ENCODE peak calls at places on chromosomes 3 and 15, in four cellular contexts. A is HepG2, N is HCT116, B is K562. C is an unnamed sample.

GRCh38 chr3:185561374-185561943 is 9.1 kb upstream of the LIPH start:
- DNase-seq in A (no peak), N (no peak), B (no peak), C (no peak)

GRCh38 chr15:29698030-29698701 is 124.1 kb downstream of the TJP1 start:
- DNase-seq in A (peak; percentile 61), N (peak; percentile 68), B (no peak), C (peak; percentile 75)

GRCh38 chr15:73319460-73320245 is 49.1 kb downstream of the HCN4 start:
- DNase-seq in A (no peak), N (no peak), B (no peak), C (no peak)

GRCh38 chr3:13473020-13473419 is 7.1 kb upstream of the HDAC11 start:
- DNase-seq in A (no peak), N (no peak), B (no peak), C (no peak)

GRCh38 chr3:112546216-112546759 is 15.5 kb downstream of the ATG3 start:
- DNase-seq in A (no peak), N (no peak), B (no peak), C (no peak)

GRCh38 chr15:63331456-63331855 is 50.2 kb downstream of the CA12 start:
- DNase-seq in A (no peak), N (no peak), B (no peak), C (no peak)

GRCh38 chr3:183098538-183099025 is 714 bp downstream of the MCCC1 start:
- DNase-seq in A (no peak), N (no peak), B (no peak), C (no peak)

GRCh38 chr3:32276279-32276841 is 37.9 kb downstream of the CMTM8 start:
- DNase-seq in A (peak; percentile 67), N (no peak), B (no peak), C (no peak)

GRCh38 chr3:183584246-183584913 is 28.9 kb upstream of the KLHL6 start:
- DNase-seq in A (no peak), N (no peak), B (no peak), C (no peak)

GRCh38 chr3:127304121-127304744 is 16.4 kb upstream of the PRR20G start:
- DNase-seq in A (peak; percentile 69), N (peak; percentile 92), B (peak; percentile 20), C (no peak)

GRCh38 chr3:18237251-18238005 is 187.7 kb downstream of the SATB1 start:
- DNase-seq in A (no peak), N (peak; percentile 13), B (no peak), C (no peak)

GRCh38 chr3:46218310-46218709 is 10.2 kb upstream of the CCR1 start:
- DNase-seq in A (no peak), N (no peak), B (no peak), C (no peak)

GRCh38 chr3:46221936-46222335 is 13.8 kb upstream of the CCR1 start:
- DNase-seq in A (no peak), N (no peak), B (no peak), C (no peak)

GRCh38 chr3:46228259-46229222 is 13.7 kb upstream of the CCR3 start:
- DNase-seq in A (no peak), N (no peak), B (no peak), C (no peak)

GRCh38 chr3:46221368-46221767 is 13.3 kb upstream of the CCR1 start:
- DNase-seq in A (no peak), N (no peak), B (no peak), C (no peak)

DNA sequence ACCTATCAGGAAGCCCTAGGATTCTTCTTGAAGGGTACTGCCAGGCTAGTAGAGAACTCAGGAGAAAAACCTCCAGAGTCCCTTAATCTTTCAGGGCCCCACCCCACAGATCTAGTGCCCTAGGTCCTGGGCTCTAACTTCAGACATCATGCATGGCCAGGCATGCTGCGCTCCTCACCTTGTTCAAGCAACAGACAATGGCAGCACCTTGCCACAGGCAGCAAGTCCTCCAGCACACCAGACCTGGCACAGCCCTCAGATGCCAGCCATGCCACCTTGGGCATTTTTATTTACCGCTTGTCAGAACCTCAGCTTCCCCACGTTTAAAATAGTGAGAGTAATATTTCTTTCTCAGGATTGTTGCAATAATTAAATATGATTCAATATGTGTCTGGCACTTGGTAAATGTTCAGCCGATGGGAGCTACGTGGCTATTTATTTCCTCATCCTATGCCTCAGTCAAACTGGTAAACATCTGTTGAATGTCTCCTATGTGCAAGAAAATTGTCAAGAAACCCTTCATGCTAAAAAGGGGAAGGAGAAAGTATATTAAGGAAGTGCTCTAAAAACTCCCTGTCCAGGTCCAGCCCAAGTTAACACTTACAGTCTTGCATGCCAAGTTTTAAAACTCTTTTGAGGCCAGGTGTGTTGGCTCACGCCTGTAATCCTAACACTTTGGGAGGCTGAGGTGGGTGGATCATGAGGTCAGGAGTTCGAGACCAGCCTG is 14.5 kb upstream of the CCR1 start:
- DNase-seq in A (no peak), N (no peak), B (no peak), C (no peak)
- TF ChIP-seq SIN3A in A (no peak), N (no peak), B (no peak), C (no peak)

DNA sequence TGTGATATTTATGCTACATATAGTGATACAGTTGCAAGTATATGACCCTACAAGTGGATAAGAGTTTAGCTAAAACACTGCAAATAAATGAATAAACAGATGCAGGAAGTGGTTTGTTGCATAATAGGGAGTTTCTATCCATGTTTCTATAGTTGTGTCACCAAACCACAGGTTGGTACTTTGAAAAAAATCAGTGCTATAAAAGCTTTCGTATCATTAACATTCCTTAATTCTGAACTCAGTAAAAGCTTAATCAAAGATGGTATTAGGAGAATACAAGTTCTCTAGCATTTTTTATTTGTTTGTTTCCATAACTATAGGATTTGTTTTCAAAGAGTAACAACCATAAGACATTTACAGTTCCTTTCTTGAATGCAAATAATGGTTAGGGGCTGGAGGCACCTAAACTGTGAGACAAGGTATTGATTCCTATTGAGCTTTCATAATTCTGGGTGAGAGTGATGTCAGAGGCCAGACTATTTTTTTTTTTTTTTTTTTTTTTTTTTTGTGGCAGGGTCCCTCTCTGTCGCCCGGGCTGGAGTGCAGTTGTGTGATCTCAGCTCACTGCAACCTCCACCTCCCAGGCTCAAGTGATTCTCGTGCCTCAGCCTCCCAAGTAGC is 29.6 kb downstream of the CPOX start:
- DNase-seq in A (no peak), N (no peak), B (no peak), C (peak; percentile 17)
- H3K27ac ChIP-seq in A (no peak overlapping the region), N (peak overlapping the region; percentile 83), B (no peak overlapping the region), C (no peak overlapping the region)

GRCh38 chr3:5051772-5052171 is 70.3 kb upstream of the ARL8B start:
- DNase-seq in A (no peak), N (no peak), B (no peak), C (no peak)
- TF ChIP-seq TCF7L2 in A (no peak), N (no peak), B (no peak), C (no peak)

GRCh38 chr15:65857718-65858402 is 11.4 kb upstream of the RAB11A start:
- DNase-seq in A (no peak), N (no peak), B (no peak), C (no peak)
- TF ChIP-seq SIN3A in A (no peak), N (no peak), B (no peak), C (no peak)

GRCh38 chr3:195209083-195209835 is 61.7 kb downstream of the XXYLT1 start:
- DNase-seq in A (no peak), N (no peak), B (no peak), C (no peak)

GRCh38 chr3:195207056-195207455 is 63.9 kb downstream of the XXYLT1 start:
- DNase-seq in A (no peak), N (no peak), B (no peak), C (no peak)

GRCh38 chr3:195208631-195209030 is 62.3 kb downstream of the XXYLT1 start:
- DNase-seq in A (no peak), N (no peak), B (no peak), C (no peak)

GRCh38 chr3:195208183-195208582 is 62.8 kb downstream of the XXYLT1 start:
- DNase-seq in A (no peak), N (no peak), B (no peak), C (no peak)

GRCh38 chr3:195207731-195208130 is 63.2 kb downstream of the XXYLT1 start:
- DNase-seq in A (no peak), N (no peak), B (no peak), C (no peak)
- H3K27ac ChIP-seq in A (no peak overlapping the region), N (no peak overlapping the region), B (no peak overlapping the region), C (no peak overlapping the region)

DNA sequence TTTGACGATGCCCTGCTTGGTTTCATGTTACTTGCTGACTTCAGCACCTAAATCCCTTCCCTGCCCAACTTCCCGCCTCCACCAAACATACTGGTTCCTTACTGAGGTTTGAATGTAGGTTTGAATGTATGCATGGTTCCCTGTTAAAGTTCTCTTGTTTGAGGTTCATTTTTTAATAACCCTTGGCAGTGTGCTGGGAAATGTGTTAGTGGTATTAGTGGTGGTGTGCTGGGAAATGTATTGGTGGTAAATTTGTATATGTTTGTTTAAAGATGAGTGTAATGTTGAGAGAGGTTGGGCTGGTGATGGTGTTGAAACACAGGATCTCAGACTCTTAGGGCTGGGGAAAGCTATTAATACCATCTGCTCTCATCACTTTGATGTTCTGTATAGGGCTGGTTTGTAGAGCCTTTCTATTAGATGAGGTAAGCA is 392.7 kb downstream of the PTPRG start:
- DNase-seq in A (no peak), N (no peak), B (no peak), C (no peak)
- TF ChIP-seq TCF7L2 in A (no peak), N (no peak), B (no peak), C (no peak)

GRCh38 chr3:105537371-105538075 is 170.8 kb downstream of the ALCAM start:
- DNase-seq in A (no peak), N (no peak), B (no peak), C (no peak)

GRCh38 chr3:105539897-105540296 is 173.2 kb downstream of the ALCAM start:
- DNase-seq in A (no peak), N (no peak), B (no peak), C (no peak)

GRCh38 chr3:105534491-105534890 is 167.8 kb downstream of the ALCAM start:
- DNase-seq in A (no peak), N (no peak), B (no peak), C (no peak)

GRCh38 chr3:105542604-105543003 is 175.9 kb downstream of the ALCAM start:
- DNase-seq in A (no peak), N (no peak), B (no peak), C (no peak)

DNA sequence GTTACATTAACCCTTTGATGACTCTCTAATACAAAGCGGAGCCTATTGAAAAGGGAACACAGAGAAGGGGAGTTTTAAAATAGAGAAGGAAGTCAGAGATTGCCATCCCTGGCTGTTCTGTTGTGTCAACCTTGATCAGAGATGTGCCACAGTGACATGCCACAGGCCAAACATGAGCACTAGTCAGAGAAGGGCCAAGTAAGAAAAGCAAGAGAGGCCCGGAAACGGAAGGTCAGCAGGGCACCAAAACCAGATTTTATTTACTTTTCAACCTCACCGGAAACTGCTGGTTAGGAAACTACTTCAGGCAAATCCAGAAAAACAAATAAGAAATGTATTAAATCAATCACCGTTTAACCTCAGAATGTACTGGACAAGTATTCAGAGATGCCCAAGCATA is 171.8 kb downstream of the ALCAM start:
- DNase-seq in A (no peak), N (no peak), B (no peak), C (no peak)
- TF ChIP-seq SIN3A in A (no peak), N (no peak), B (no peak), C (no peak)

C was measured in Panc1.